ENCODE peak calls at places on chromosomes 4 and X, in four cellular contexts. M, A, O and U are unnamed samples.

GRCh38 chr4:87843936-87844335 is 11.2 kb downstream of the MEPE start:
- DNase-seq in M (no peak), A (peak), O (no peak), U (no peak)

GRCh38 chrX:45775462-45775861 is 574.8 kb upstream of the DIPK2B start:
- DNase-seq in M (no peak), A (no peak), O (no peak), U (no peak)

GRCh38 chr4:82811838-82812672 is 13.5 kb upstream of the SCD5 start:
- DNase-seq in M (no peak), A (peak), O (no peak), U (no peak)

GRCh38 chr4:55444822-55445221 is 49.1 kb downstream of the TMEM165 start:
- DNase-seq in M (no peak), A (peak), O (no peak), U (peak)

GRCh38 chr4:77202491-77202890 is 45.5 kb downstream of the CCNG2 start:
- DNase-seq in M (no peak), A (no peak), O (no peak), U (no peak)

GRCh38 chr4:126375462-126376054 is 1060.8 kb downstream of the FAT4 start:
- DNase-seq in M (no peak), A (no peak), O (no peak), U (no peak)

GRCh38 chrX:103878466-103879151 is 46.6 kb upstream of the RAB9B start:
- DNase-seq in M (no peak), A (no peak), O (no peak), U (peak)

GRCh38 chr4:8215001-8215427 is 15.9 kb downstream of the SH3TC1 start:
- DNase-seq in M (peak), A (no peak), O (no peak), U (peak)

GRCh38 chr4:172758586-172759340 is 409.8 kb upstream of the GALNT7 start:
- DNase-seq in M (no peak), A (peak), O (peak), U (no peak)

GRCh38 chr4:159018062-159018629 is 84.7 kb upstream of the RAPGEF2 start:
- DNase-seq in M (no peak), A (peak), O (no peak), U (no peak)

GRCh38 chrX:9847071-9847470 is 60.8 kb downstream of the SHROOM2 start:
- DNase-seq in M (no peak), A (no peak), O (no peak), U (no peak)

GRCh38 chr4:34037280-34037679 is 2207.0 kb downstream of the ARAP2 start:
- DNase-seq in M (no peak), A (no peak), O (no peak), U (no peak)

GRCh38 chr4:152352645-152353116 is 183.2 kb downstream of the FBXW7 start:
- DNase-seq in M (peak), A (peak), O (peak), U (peak)

GRCh38 chr4:1767058-1767769 is 25.9 kb upstream of the FGFR3 start:
- DNase-seq in M (no peak), A (peak), O (no peak), U (peak)

GRCh38 chrX:54945224-54945623 is 24.6 kb downstream of the TRO start:
- DNase-seq in M (no peak), A (no peak), O (no peak), U (no peak)

GRCh38 chr4:98516042-98516440 is 142.4 kb downstream of the TSPAN5 start:
- DNase-seq in M (no peak), A (no peak), O (peak), U (no peak)

GRCh38 chr4:129335263-129335662 is 239.3 kb downstream of the C4orf33 start:
- DNase-seq in M (no peak), A (no peak), O (no peak), U (no peak)

GRCh38 chr4:16083217-16084191 is at the start of gene PROM1:
- DNase-seq in M (no peak), A (no peak), O (no peak), U (peak)